ENCODE peak calls at places on chromosomes 6 and 20, in five cellular contexts. T is Peyer's patch; V is activated naive CD8-positive, alpha-beta T cell treated with anti-CD3 and anti-CD28 coated beads, Interleukin-2, amount 50 U/mL, for 16 hours; X is T-helper 2 cell; L is uterus. N is an unnamed sample.

GRCh38 chr6:129844118-129844891 is 16.8 kb downstream of the TMEM244 start:
- DNase-seq in L (no peak), X (no peak), V (no peak), T (no peak), N (no peak)

GRCh38 chr6:44342052-44342451 is 398 bp upstream of the SPATS1 start:
- DNase-seq in L (no peak), X (no peak), T (no peak), V (no peak), N (no peak)

GRCh38 chr6:56364482-56365313 is 117.3 kb upstream of the COL21A1 start:
- DNase-seq in L (no peak), V (no peak), T (no peak), X (no peak), N (no peak)

GRCh38 chr6:11500008-11500407 is 37.5 kb upstream of the TMEM170B start:
- DNase-seq in X (no peak), L (no peak), V (no peak), T (no peak), N (no peak)

GRCh38 chr6:149746147-149746946 is at the start of gene NUP43:
- DNase-seq in V (peak; percentile 90), T (peak; percentile 92), L (peak; percentile 92), X (peak; percentile 87), N (peak; percentile 96)

GRCh38 chr20:49028684-49029083 is 17.4 kb upstream of the CSE1L start:
- DNase-seq in L (no peak), T (no peak), X (no peak), V (no peak), N (no peak)

GRCh38 chr6:45187841-45188240 is 140.3 kb upstream of the RUNX2 start:
- DNase-seq in X (no peak), T (no peak), V (no peak), L (no peak), N (no peak)

GRCh38 chr6:2791124-2792050 is 26.2 kb downstream of the WRNIP1 start:
- DNase-seq in L (peak; percentile 62), V (no peak), X (peak; percentile 23), T (no peak), N (no peak)

GRCh38 chr6:9647599-9647998 is 767.3 kb downstream of the TFAP2A start:
- DNase-seq in L (no peak), T (no peak), X (no peak), V (no peak), N (no peak)

GRCh38 chr6:16901777-16902176 is 140.5 kb upstream of the ATXN1 start:
- DNase-seq in T (no peak), X (no peak), V (no peak), L (peak; percentile 21), N (peak; percentile 74)

GRCh38 chr6:147262943-147263342 is 58.7 kb downstream of the STXBP5 start:
- DNase-seq in T (no peak), V (no peak), L (no peak), X (no peak), N (no peak)

GRCh38 chr20:61804896-61805295 is 260.8 kb downstream of the TAF4 start:
- DNase-seq in V (no peak), T (peak; percentile 11), X (no peak), L (no peak), N (no peak)

GRCh38 chr6:137161975-137162374 is 11.5 kb downstream of the IL22RA2 start:
- DNase-seq in V (no peak), X (no peak), L (no peak), T (no peak), N (no peak)

GRCh38 chr20:10619427-10619826 is 54.4 kb downstream of the JAG1 start:
- DNase-seq in L (no peak), V (no peak), T (no peak), X (no peak), N (no peak)

GRCh38 chr6:78910611-78911134 is 43.3 kb downstream of the IRAK1BP1 start:
- DNase-seq in L (no peak), V (no peak), X (no peak), T (peak; percentile 60), N (no peak)

GRCh38 chr6:113481441-113481840 is 375.7 kb upstream of the MARCKS start:
- DNase-seq in X (no peak), V (no peak), T (no peak), L (no peak), N (no peak)

GRCh38 chr6:82711105-82711829 is 347.6 kb downstream of the TPBG start:
- DNase-seq in T (no peak), V (no peak), X (no peak), L (no peak), N (no peak)

GRCh38 chr20:24631173-24631505 is 161.7 kb downstream of the SYNDIG1 start:
- DNase-seq in T (no peak), X (no peak), L (no peak), V (no peak), N (no peak)

GRCh38 chr20:41223112-41223511 is 85.8 kb downstream of the PLCG1 start:
- DNase-seq in V (no peak), L (no peak), X (no peak), T (no peak), N (no peak)

GRCh38 chr6:17268114-17268513 is 13.0 kb upstream of the RBM24 start:
- DNase-seq in X (no peak), T (no peak), L (no peak), V (no peak), N (no peak)

GRCh38 chr20:49700411-49701185 is 13.1 kb downstream of the B4GALT5 start:
- DNase-seq in V (no peak), T (no peak), X (no peak), L (no peak), N (no peak)

GRCh38 chr6:16690244-16691142 is 70.8 kb downstream of the ATXN1 start:
- DNase-seq in V (no peak), L (no peak), T (no peak), X (no peak), N (no peak)

GRCh38 chr20:62962891-62963613 is 10.5 kb downstream of the SLC17A9 start:
- DNase-seq in T (no peak), L (no peak), V (no peak), X (no peak), N (no peak)

GRCh38 chr20:36573798-36574277 is 441 bp downstream of the TGIF2 start:
- DNase-seq in X (peak; percentile 26), V (no peak), L (no peak), T (peak; percentile 57), N (peak; percentile 82)

GRCh38 chr6:138271451-138271850 is 53.2 kb upstream of the PBOV1 start:
- DNase-seq in V (no peak), T (no peak), X (no peak), L (no peak), N (no peak)

GRCh38 chr6:46648869-46649488 is 3.6 kb downstream of the CYP39A1 start:
- DNase-seq in T (no peak), V (no peak), L (no peak), X (no peak), N (no peak)

GRCh38 chr6:56002336-56002735 is 126.9 kb upstream of the BMP5 start:
- DNase-seq in L (no peak), X (no peak), T (no peak), V (no peak), N (no peak)

GRCh38 chr6:137218473-137218916 is 690 bp downstream of the IFNGR1 start:
- DNase-seq in L (peak; percentile 37), T (no peak), V (no peak), X (peak; percentile 11), N (no peak)

GRCh38 chr6:14723535-14724086 is 522.3 kb upstream of the JARID2 start:
- DNase-seq in V (no peak), T (no peak), X (no peak), L (no peak), N (no peak)

GRCh38 chr20:1330075-1330830 is 1.3 kb upstream of the SDCBP2 start:
- DNase-seq in X (peak; percentile 28), V (no peak), T (peak; percentile 82), L (peak; percentile 49), N (peak; percentile 56)

GRCh38 chr6:169452117-169452868 is 198.6 kb upstream of the THBS2 start:
- DNase-seq in L (peak; percentile 95), X (no peak), T (no peak), V (no peak), N (peak; percentile 90)

GRCh38 chr20:1824834-1825233 is 70.4 kb upstream of the SIRPA start:
- DNase-seq in L (no peak), X (no peak), V (no peak), T (no peak), N (no peak)

N was measured in sciatic nerve.